ENCODE peak calls at places on chromosomes 13 and 19, in five cellular contexts. One of them, this sample, is unnamed.
A peak's percentile ranks its signal among the peaks of the same experiment; 100 is the strongest.

GRCh38 chr13:49877629-49878218 is 58.4 kb downstream of the SPRYD7 start:
- DNase-seq in HFFc6: peak; percentile 12
- DNase-seq in stimulated activated CD4-positive, alpha-beta T cell treated with anti-CD3 and anti-CD28 coated beads, Interleukin-1b, Interleukin-23, amount 100 ng/mL, for 1 hour: no peak
- DNase-seq in CD14-positive monocyte: no peak
- DNase-seq in coronary artery: no peak
- DNase-seq in this sample: no peak

GRCh38 chr19:47107201-47107952 is 6.2 kb downstream of the ZC3H4 start:
- DNase-seq in HFFc6: no peak
- DNase-seq in stimulated activated CD4-positive, alpha-beta T cell treated with anti-CD3 and anti-CD28 coated beads, Interleukin-1b, Interleukin-23, amount 100 ng/mL, for 1 hour: no peak
- DNase-seq in CD14-positive monocyte: no peak
- DNase-seq in coronary artery: no peak
- DNase-seq in this sample: peak; percentile 24

GRCh38 chr13:33612641-33613638 is 205.0 kb upstream of the RFC3 start:
- DNase-seq in HFFc6: no peak
- DNase-seq in stimulated activated CD4-positive, alpha-beta T cell treated with anti-CD3 and anti-CD28 coated beads, Interleukin-1b, Interleukin-23, amount 100 ng/mL, for 1 hour: no peak
- DNase-seq in CD14-positive monocyte: no peak
- DNase-seq in coronary artery: no peak
- DNase-seq in this sample: no peak

GRCh38 chr13:88857256-88857655 is 1186.1 kb downstream of the SLITRK5 start:
- DNase-seq in HFFc6: no peak
- DNase-seq in stimulated activated CD4-positive, alpha-beta T cell treated with anti-CD3 and anti-CD28 coated beads, Interleukin-1b, Interleukin-23, amount 100 ng/mL, for 1 hour: no peak
- DNase-seq in CD14-positive monocyte: no peak
- DNase-seq in coronary artery: no peak
- DNase-seq in this sample: no peak

GRCh38 chr13:99766641-99767045 is 204.9 kb downstream of the ZIC5 start:
- DNase-seq in HFFc6: no peak
- DNase-seq in stimulated activated CD4-positive, alpha-beta T cell treated with anti-CD3 and anti-CD28 coated beads, Interleukin-1b, Interleukin-23, amount 100 ng/mL, for 1 hour: no peak
- DNase-seq in CD14-positive monocyte: no peak
- DNase-seq in coronary artery: no peak
- DNase-seq in this sample: no peak

GRCh38 chr13:41709511-41709910 is 251.4 kb downstream of the VWA8 start:
- DNase-seq in HFFc6: peak; percentile 22
- DNase-seq in stimulated activated CD4-positive, alpha-beta T cell treated with anti-CD3 and anti-CD28 coated beads, Interleukin-1b, Interleukin-23, amount 100 ng/mL, for 1 hour: no peak
- DNase-seq in CD14-positive monocyte: no peak
- DNase-seq in coronary artery: no peak
- DNase-seq in this sample: no peak

GRCh38 chr13:113297370-113297871 is 382 bp downstream of the LAMP1 start:
- DNase-seq in HFFc6: peak; percentile 15
- DNase-seq in stimulated activated CD4-positive, alpha-beta T cell treated with anti-CD3 and anti-CD28 coated beads, Interleukin-1b, Interleukin-23, amount 100 ng/mL, for 1 hour: peak; percentile 10
- DNase-seq in CD14-positive monocyte: no peak
- DNase-seq in coronary artery: peak; percentile 79
- DNase-seq in this sample: peak; percentile 26

GRCh38 chr13:46698015-46698414 is 98.9 kb downstream of the ESD start:
- DNase-seq in HFFc6: no peak
- DNase-seq in stimulated activated CD4-positive, alpha-beta T cell treated with anti-CD3 and anti-CD28 coated beads, Interleukin-1b, Interleukin-23, amount 100 ng/mL, for 1 hour: no peak
- DNase-seq in CD14-positive monocyte: no peak
- DNase-seq in coronary artery: peak; percentile 80
- DNase-seq in this sample: no peak

GRCh38 chr13:77026255-77026782 is 640 bp downstream of the FBXL3 start:
- DNase-seq in HFFc6: peak; percentile 56
- DNase-seq in stimulated activated CD4-positive, alpha-beta T cell treated with anti-CD3 and anti-CD28 coated beads, Interleukin-1b, Interleukin-23, amount 100 ng/mL, for 1 hour: peak; percentile 35
- DNase-seq in CD14-positive monocyte: peak; percentile 77
- DNase-seq in coronary artery: peak; percentile 95
- DNase-seq in this sample: peak; percentile 52

GRCh38 chr13:28984825-28985224 is 164.7 kb downstream of the MTUS2 start:
- DNase-seq in HFFc6: no peak
- DNase-seq in stimulated activated CD4-positive, alpha-beta T cell treated with anti-CD3 and anti-CD28 coated beads, Interleukin-1b, Interleukin-23, amount 100 ng/mL, for 1 hour: no peak
- DNase-seq in CD14-positive monocyte: no peak
- DNase-seq in coronary artery: no peak
- DNase-seq in this sample: no peak

GRCh38 chr13:38421590-38422560 is 72.2 kb downstream of the UFM1 start:
- DNase-seq in HFFc6: no peak
- DNase-seq in stimulated activated CD4-positive, alpha-beta T cell treated with anti-CD3 and anti-CD28 coated beads, Interleukin-1b, Interleukin-23, amount 100 ng/mL, for 1 hour: no peak
- DNase-seq in CD14-positive monocyte: no peak
- DNase-seq in coronary artery: no peak
- DNase-seq in this sample: no peak

GRCh38 chr19:17841371-17841809 is 6.4 kb downstream of the JAK3 start:
- DNase-seq in HFFc6: no peak
- DNase-seq in stimulated activated CD4-positive, alpha-beta T cell treated with anti-CD3 and anti-CD28 coated beads, Interleukin-1b, Interleukin-23, amount 100 ng/mL, for 1 hour: no peak
- DNase-seq in CD14-positive monocyte: no peak
- DNase-seq in coronary artery: no peak
- DNase-seq in this sample: no peak

GRCh38 chr19:22612316-22612715 is 21.8 kb upstream of the ZNF492 start:
- DNase-seq in HFFc6: no peak
- DNase-seq in stimulated activated CD4-positive, alpha-beta T cell treated with anti-CD3 and anti-CD28 coated beads, Interleukin-1b, Interleukin-23, amount 100 ng/mL, for 1 hour: no peak
- DNase-seq in CD14-positive monocyte: no peak
- DNase-seq in coronary artery: no peak
- DNase-seq in this sample: no peak

GRCh38 chr13:59352600-59352999 is 811.1 kb downstream of the DIAPH3 start:
- DNase-seq in HFFc6: no peak
- DNase-seq in stimulated activated CD4-positive, alpha-beta T cell treated with anti-CD3 and anti-CD28 coated beads, Interleukin-1b, Interleukin-23, amount 100 ng/mL, for 1 hour: no peak
- DNase-seq in CD14-positive monocyte: no peak
- DNase-seq in coronary artery: no peak
- DNase-seq in this sample: no peak

GRCh38 chr13:30792257-30793000 is 57.1 kb downstream of the ALOX5AP start:
- DNase-seq in HFFc6: peak; percentile 91
- DNase-seq in stimulated activated CD4-positive, alpha-beta T cell treated with anti-CD3 and anti-CD28 coated beads, Interleukin-1b, Interleukin-23, amount 100 ng/mL, for 1 hour: no peak
- DNase-seq in CD14-positive monocyte: no peak
- DNase-seq in coronary artery: no peak
- DNase-seq in this sample: no peak

GRCh38 chr19:31164666-31165265 is 184.5 kb downstream of the TSHZ3 start:
- DNase-seq in HFFc6: no peak
- DNase-seq in stimulated activated CD4-positive, alpha-beta T cell treated with anti-CD3 and anti-CD28 coated beads, Interleukin-1b, Interleukin-23, amount 100 ng/mL, for 1 hour: no peak
- DNase-seq in CD14-positive monocyte: no peak
- DNase-seq in coronary artery: peak; percentile 46
- DNase-seq in this sample: no peak

GRCh38 chr19:6010107-6010506 is 32.2 kb upstream of the RANBP3 start:
- DNase-seq in HFFc6: no peak
- DNase-seq in stimulated activated CD4-positive, alpha-beta T cell treated with anti-CD3 and anti-CD28 coated beads, Interleukin-1b, Interleukin-23, amount 100 ng/mL, for 1 hour: no peak
- DNase-seq in CD14-positive monocyte: no peak
- DNase-seq in coronary artery: no peak
- DNase-seq in this sample: no peak

GRCh38 chr19:35474104-35474503 is 16.2 kb downstream of the KRTDAP start:
- DNase-seq in HFFc6: no peak
- DNase-seq in stimulated activated CD4-positive, alpha-beta T cell treated with anti-CD3 and anti-CD28 coated beads, Interleukin-1b, Interleukin-23, amount 100 ng/mL, for 1 hour: no peak
- DNase-seq in CD14-positive monocyte: no peak
- DNase-seq in coronary artery: no peak
- DNase-seq in this sample: no peak

GRCh38 chr13:110137677-110138008 is 169.3 kb downstream of the COL4A1 start:
- DNase-seq in HFFc6: no peak
- DNase-seq in stimulated activated CD4-positive, alpha-beta T cell treated with anti-CD3 and anti-CD28 coated beads, Interleukin-1b, Interleukin-23, amount 100 ng/mL, for 1 hour: no peak
- DNase-seq in CD14-positive monocyte: no peak
- DNase-seq in coronary artery: no peak
- DNase-seq in this sample: no peak

GRCh38 chr19:37505958-37506386 is 767 bp upstream of the ZNF793 start:
- DNase-seq in HFFc6: no peak
- DNase-seq in stimulated activated CD4-positive, alpha-beta T cell treated with anti-CD3 and anti-CD28 coated beads, Interleukin-1b, Interleukin-23, amount 100 ng/mL, for 1 hour: no peak
- DNase-seq in CD14-positive monocyte: no peak
- DNase-seq in coronary artery: no peak
- DNase-seq in this sample: peak; percentile 48

GRCh38 chr13:104823071-104823470 is 1712.4 kb downstream of the EFNB2 start:
- DNase-seq in HFFc6: no peak
- DNase-seq in stimulated activated CD4-positive, alpha-beta T cell treated with anti-CD3 and anti-CD28 coated beads, Interleukin-1b, Interleukin-23, amount 100 ng/mL, for 1 hour: no peak
- DNase-seq in CD14-positive monocyte: no peak
- DNase-seq in coronary artery: no peak
- DNase-seq in this sample: no peak